ENCODE peak calls at places on chromosomes 5 and 9, in six cellular contexts. Q is H1, G is K562, C is HCT116, U is HepG2, H is GM12878. F is an unnamed sample.

GRCh38 chr5:134242146-134242545 is 16.3 kb upstream of the PPP2CA start:
- DNase-seq in Q (no peak), G (no peak), C (no peak), U (peak; percentile 67), H (no peak), F (no peak)

GRCh38 chr9:95030920-95031662 is 286.4 kb downstream of the FANCC start:
- DNase-seq in Q (no peak), G (no peak), C (no peak), U (no peak), H (no peak), F (no peak)

GRCh38 chr5:160957312-160957711 is 105.3 kb upstream of the ATP10B start:
- DNase-seq in Q (no peak), G (no peak), C (no peak), U (no peak), H (no peak), F (no peak)

GRCh38 chr9:134100040-134100439 is 32.2 kb upstream of the BRD3 start:
- DNase-seq in Q (no peak), G (no peak), C (no peak), U (no peak), H (no peak), F (no peak)

GRCh38 chr5:140926211-140926902 is at the start of gene PCDHAC1:
- DNase-seq in Q (peak; percentile 81), G (peak; percentile 13), C (peak; percentile 68), U (no peak), H (no peak), F (peak; percentile 86)

GRCh38 chr9:128540630-128541355 is 11.6 kb upstream of the SPTAN1 start:
- DNase-seq in Q (no peak), G (no peak), C (no peak), U (no peak), H (no peak), F (no peak)

GRCh38 chr9:133704711-133705181 is 33.4 kb downstream of the SARDH start:
- DNase-seq in Q (no peak), G (no peak), C (no peak), U (no peak), H (no peak), F (no peak)

GRCh38 chr5:71767661-71768060 is 48.6 kb downstream of the CARTPT start:
- DNase-seq in Q (no peak), G (no peak), C (no peak), U (no peak), H (no peak), F (no peak)

DNA sequence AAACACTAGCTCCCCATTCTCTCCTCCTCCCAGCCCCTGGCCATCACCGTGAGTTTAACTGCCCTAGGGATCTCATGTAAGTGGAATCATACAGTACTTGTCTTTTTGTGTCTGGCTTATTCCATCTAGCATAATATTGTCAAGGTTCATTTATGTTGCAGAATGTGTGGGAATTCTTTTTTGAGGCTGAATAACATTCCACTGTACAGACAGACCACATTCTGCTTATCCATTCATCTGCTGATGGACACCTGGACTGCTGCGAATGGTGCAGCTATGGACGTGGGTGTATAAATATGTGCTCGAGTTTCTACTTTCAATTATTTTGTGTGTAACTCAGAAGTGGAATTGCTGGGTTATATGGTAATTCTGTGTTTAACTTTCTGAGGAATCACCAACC is 70.6 kb downstream of the DAP start:
- DNase-seq in Q (no peak), G (no peak), C (no peak), U (no peak), H (no peak), F (no peak)
- TF ChIP-seq ZNF274 in Q (no peak), G (no peak), C (no peak), U (no peak), H (no peak), F (no peak)

GRCh38 chr5:39362646-39363045 is 1.6 kb downstream of the C9 start:
- DNase-seq in Q (no peak), G (no peak), C (no peak), U (no peak), H (no peak), F (no peak)
- H3K4me1 ChIP-seq in Q (peaks cover 4% of the 10 kb centered on the region), G (no peaks in the 10 kb centered on the region), C (no peaks in the 10 kb centered on the region), U (no peaks in the 10 kb centered on the region), H (no peaks in the 10 kb centered on the region), F (no peaks in the 10 kb centered on the region)

GRCh38 chr5:135565691-135566421 is 12.9 kb downstream of the CXCL14 start:
- DNase-seq in Q (no peak), G (peak; percentile 78), C (peak; percentile 50), U (peak; percentile 42), H (no peak), F (no peak)
- TF ChIP-seq ZNF274 in Q (no peak), G (no peak), C (no peak), U (no peak), H (no peak), F (no peak)

GRCh38 chr9:89679006-89679395 is 74.2 kb downstream of the GADD45G start:
- DNase-seq in Q (no peak), G (no peak), C (no peak), U (no peak), H (no peak), F (no peak)
- H3K4me1 ChIP-seq in Q (peaks cover 47% of the 10 kb centered on the region), G (no peaks in the 10 kb centered on the region), C (no peaks in the 10 kb centered on the region), U (no peaks in the 10 kb centered on the region), H (peaks cover 4% of the 10 kb centered on the region), F (peaks cover 36% of the 10 kb centered on the region)

GRCh38 chr9:104988539-104988938 is 60.6 kb upstream of the ABCA1 start:
- DNase-seq in Q (no peak), G (no peak), C (no peak), U (no peak), H (no peak), F (no peak)

GRCh38 chr9:104993291-104993963 is 65.5 kb upstream of the ABCA1 start:
- DNase-seq in Q (peak; percentile 93), G (no peak), C (no peak), U (peak; percentile 63), H (no peak), F (peak; percentile 99)

GRCh38 chr9:104997536-104997935 is 69.6 kb upstream of the ABCA1 start:
- DNase-seq in Q (no peak), G (no peak), C (no peak), U (no peak), H (no peak), F (no peak)

GRCh38 chr9:104991144-104991953 is 63.4 kb upstream of the ABCA1 start:
- DNase-seq in Q (no peak), G (peak; percentile 67), C (peak; percentile 28), U (peak; percentile 61), H (peak; percentile 42), F (peak; percentile 71)

DNA sequence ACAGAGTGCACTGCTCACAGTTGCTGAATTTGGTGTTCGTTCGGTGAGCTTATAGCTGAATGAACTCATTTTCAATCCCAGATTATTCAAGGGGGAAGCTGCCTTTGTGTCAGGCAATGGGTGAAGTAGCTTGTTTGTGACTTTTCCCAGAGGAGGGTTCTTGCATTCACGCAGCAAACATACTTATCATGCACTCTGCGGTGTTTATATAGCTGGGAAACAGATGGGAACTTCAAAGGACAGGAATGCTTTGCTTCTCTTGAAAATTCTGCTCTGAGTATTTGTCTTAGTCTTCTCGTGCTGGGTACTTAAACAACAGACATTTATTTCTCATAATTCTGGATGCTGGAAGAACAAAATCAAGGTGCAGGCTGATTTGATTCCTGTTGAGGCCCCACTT is 64.7 kb upstream of the ABCA1 start:
- DNase-seq in Q (no peak), G (no peak), C (no peak), U (peak; percentile 61), H (no peak), F (no peak)
- TF ChIP-seq ZNF274 in Q (no peak), G (no peak), C (no peak), U (no peak), H (no peak), F (no peak)

DNA sequence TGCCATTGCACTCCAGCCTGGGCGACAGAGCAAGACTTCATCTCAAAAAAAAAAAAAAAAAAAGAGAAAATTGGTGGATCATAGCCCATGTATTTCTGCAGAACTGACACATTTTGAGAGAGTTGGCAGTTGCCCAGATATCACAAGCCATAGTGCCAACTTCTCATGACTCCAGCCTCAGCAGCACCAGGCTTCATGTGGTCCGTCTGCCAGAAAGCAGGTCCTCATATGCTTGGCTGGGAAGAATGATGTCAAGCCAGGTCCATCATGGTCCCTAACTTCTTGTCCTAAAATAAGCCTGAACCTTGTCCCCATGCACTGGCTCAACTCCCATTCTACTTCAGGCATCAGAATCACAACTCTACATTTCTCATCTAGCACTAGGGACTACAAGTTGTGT is 89.9 kb downstream of the LMNB1 start:
- DNase-seq in Q (no peak), G (no peak), C (no peak), U (no peak), H (no peak), F (no peak)
- H3K4me1 ChIP-seq in Q (peaks cover 5% of the 10 kb centered on the region), G (peaks cover 6% of the 10 kb centered on the region), C (no peaks in the 10 kb centered on the region), U (no peaks in the 10 kb centered on the region), H (no peaks in the 10 kb centered on the region), F (no peaks in the 10 kb centered on the region)